ENCODE peak calls at places on chromosomes 12 and 14, in eight cellular contexts. One of them, this sample, is unnamed.

GRCh38 chr12:124305136-124305535 is 10.2 kb downstream of the RFLNA start:
- DNase-seq in right atrium auricular region: no peak
- DNase-seq in heart left ventricle: peak; percentile 37
- DNase-seq in cardiac muscle cell: no peak
- DNase-seq in Peyer's patch: no peak
- DNase-seq in lung: no peak
- DNase-seq in mammary epithelial cell: no peak
- DNase-seq in endodermal cell: no peak
- DNase-seq in this sample: no peak

GRCh38 chr14:35944847-35945246 is 118.7 kb downstream of the BRMS1L start:
- DNase-seq in right atrium auricular region: no peak
- DNase-seq in heart left ventricle: no peak
- DNase-seq in endodermal cell: peak; percentile 86
- DNase-seq in cardiac muscle cell: no peak
- DNase-seq in lung: no peak
- DNase-seq in Peyer's patch: no peak
- DNase-seq in mammary epithelial cell: peak; percentile 6
- DNase-seq in this sample: no peak

GRCh38 chr14:50344116-50344775 is 32.1 kb downstream of the DMAC2L start:
- DNase-seq in mammary epithelial cell: peak; percentile 94
- DNase-seq in lung: no peak
- DNase-seq in cardiac muscle cell: no peak
- DNase-seq in Peyer's patch: no peak
- DNase-seq in endodermal cell: no peak
- DNase-seq in heart left ventricle: no peak
- DNase-seq in right atrium auricular region: no peak
- DNase-seq in this sample: no peak

GRCh38 chr12:43104524-43104923 is 447.5 kb downstream of the ADAMTS20 start:
- DNase-seq in endodermal cell: no peak
- DNase-seq in heart left ventricle: no peak
- DNase-seq in right atrium auricular region: no peak
- DNase-seq in cardiac muscle cell: peak; percentile 82
- DNase-seq in Peyer's patch: no peak
- DNase-seq in mammary epithelial cell: peak; percentile 35
- DNase-seq in lung: no peak
- DNase-seq in this sample: no peak

GRCh38 chr12:19546027-19546426 is 106.7 kb downstream of the AEBP2 start:
- DNase-seq in cardiac muscle cell: peak; percentile 82
- DNase-seq in lung: no peak
- DNase-seq in heart left ventricle: no peak
- DNase-seq in endodermal cell: no peak
- DNase-seq in mammary epithelial cell: no peak
- DNase-seq in right atrium auricular region: peak; percentile 65
- DNase-seq in Peyer's patch: no peak
- DNase-seq in this sample: no peak

GRCh38 chr12:94712852-94713545 is 62.6 kb upstream of the TMCC3 start:
- DNase-seq in Peyer's patch: no peak
- DNase-seq in right atrium auricular region: no peak
- DNase-seq in endodermal cell: no peak
- DNase-seq in mammary epithelial cell: no peak
- DNase-seq in cardiac muscle cell: no peak
- DNase-seq in heart left ventricle: no peak
- DNase-seq in lung: no peak
- DNase-seq in this sample: peak; percentile 60

GRCh38 chr12:22518067-22518719 is 26.1 kb downstream of the C2CD5 start:
- DNase-seq in right atrium auricular region: no peak
- DNase-seq in heart left ventricle: no peak
- DNase-seq in endodermal cell: no peak
- DNase-seq in mammary epithelial cell: peak; percentile 78
- DNase-seq in lung: peak; percentile 38
- DNase-seq in Peyer's patch: no peak
- DNase-seq in cardiac muscle cell: peak; percentile 71
- DNase-seq in this sample: no peak

GRCh38 chr12:93373847-93374723 is 3.6 kb upstream of the NUDT4 start:
- DNase-seq in Peyer's patch: no peak
- DNase-seq in lung: no peak
- DNase-seq in right atrium auricular region: no peak
- DNase-seq in endodermal cell: no peak
- DNase-seq in heart left ventricle: no peak
- DNase-seq in cardiac muscle cell: no peak
- DNase-seq in mammary epithelial cell: no peak
- DNase-seq in this sample: no peak

GRCh38 chr12:80580254-80580653 is 127.2 kb upstream of the MYF6 start:
- DNase-seq in lung: no peak
- DNase-seq in endodermal cell: no peak
- DNase-seq in cardiac muscle cell: peak; percentile 77
- DNase-seq in heart left ventricle: no peak
- DNase-seq in mammary epithelial cell: peak; percentile 80
- DNase-seq in right atrium auricular region: no peak
- DNase-seq in Peyer's patch: no peak
- DNase-seq in this sample: no peak

GRCh38 chr14:61438860-61439765 is 117.7 kb downstream of the PRKCH start:
- DNase-seq in cardiac muscle cell: peak; percentile 57
- DNase-seq in endodermal cell: peak; percentile 76
- DNase-seq in heart left ventricle: no peak
- DNase-seq in mammary epithelial cell: peak; percentile 43
- DNase-seq in right atrium auricular region: peak; percentile 70
- DNase-seq in Peyer's patch: peak; percentile 61
- DNase-seq in lung: peak; percentile 75
- DNase-seq in this sample: peak; percentile 40

GRCh38 chr14:29743566-29743965 is 184.1 kb downstream of the PRKD1 start:
- DNase-seq in heart left ventricle: no peak
- DNase-seq in Peyer's patch: no peak
- DNase-seq in right atrium auricular region: no peak
- DNase-seq in lung: no peak
- DNase-seq in cardiac muscle cell: no peak
- DNase-seq in endodermal cell: no peak
- DNase-seq in mammary epithelial cell: no peak
- DNase-seq in this sample: no peak

GRCh38 chr12:132169376-132169775 is 25.1 kb downstream of the NOC4L start:
- DNase-seq in lung: no peak
- DNase-seq in heart left ventricle: peak; percentile 64
- DNase-seq in endodermal cell: no peak
- DNase-seq in Peyer's patch: no peak
- DNase-seq in right atrium auricular region: no peak
- DNase-seq in mammary epithelial cell: no peak
- DNase-seq in cardiac muscle cell: no peak
- DNase-seq in this sample: peak; percentile 6

GRCh38 chr12:38697290-38697689 is 208.1 kb downstream of the CPNE8 start:
- DNase-seq in lung: no peak
- DNase-seq in mammary epithelial cell: no peak
- DNase-seq in right atrium auricular region: no peak
- DNase-seq in heart left ventricle: no peak
- DNase-seq in Peyer's patch: no peak
- DNase-seq in cardiac muscle cell: no peak
- DNase-seq in endodermal cell: no peak
- DNase-seq in this sample: no peak

GRCh38 chr12:77115471-77115870 is 50.1 kb upstream of the E2F7 start:
- DNase-seq in mammary epithelial cell: no peak
- DNase-seq in heart left ventricle: no peak
- DNase-seq in lung: no peak
- DNase-seq in cardiac muscle cell: no peak
- DNase-seq in endodermal cell: no peak
- DNase-seq in right atrium auricular region: no peak
- DNase-seq in Peyer's patch: no peak
- DNase-seq in this sample: no peak

GRCh38 chr12:124687695-124688301 is 120.4 kb upstream of the NCOR2 start:
- DNase-seq in endodermal cell: peak; percentile 74
- DNase-seq in cardiac muscle cell: peak; percentile 74
- DNase-seq in right atrium auricular region: no peak
- DNase-seq in Peyer's patch: no peak
- DNase-seq in heart left ventricle: no peak
- DNase-seq in mammary epithelial cell: no peak
- DNase-seq in lung: no peak
- DNase-seq in this sample: no peak

DNA sequence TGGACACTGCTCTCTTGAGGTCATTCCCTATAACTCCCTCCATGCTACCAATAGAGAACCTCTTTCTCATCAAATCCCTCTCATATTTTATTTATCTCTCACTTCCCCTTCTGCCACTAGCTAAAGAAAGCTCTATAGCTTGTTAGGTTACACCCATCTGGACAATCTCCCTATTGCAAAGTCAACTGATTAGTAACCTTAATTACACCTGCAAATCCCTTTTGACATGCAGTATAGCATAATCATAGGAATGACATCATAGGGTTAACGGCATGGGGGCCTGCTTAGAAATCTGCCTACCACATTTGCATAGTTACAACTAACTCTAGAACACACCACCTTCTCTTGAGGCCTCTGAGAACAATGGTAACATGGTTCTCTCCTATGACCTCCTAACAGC is 181.2 kb downstream of the EMP1 start:
- DNase-seq in lung: no peak
- DNase-seq in endodermal cell: no peak
- DNase-seq in right atrium auricular region: no peak
- DNase-seq in heart left ventricle: no peak
- DNase-seq in Peyer's patch: no peak
- DNase-seq in cardiac muscle cell: no peak
- DNase-seq in mammary epithelial cell: no peak
- DNase-seq in this sample: no peak
- H3K27ac ChIP-seq in lung: no peak overlapping the region
- H3K27ac ChIP-seq in endodermal cell: no peak overlapping the region
- H3K27ac ChIP-seq in right atrium auricular region: no peak overlapping the region
- H3K27ac ChIP-seq in heart left ventricle: no peak overlapping the region
- H3K27ac ChIP-seq in Peyer's patch: peak overlapping the region; percentile 73
- H3K27ac ChIP-seq in cardiac muscle cell: no peak overlapping the region
- H3K27ac ChIP-seq in mammary epithelial cell: no peak overlapping the region
- H3K27ac ChIP-seq in this sample: no peak overlapping the region

GRCh38 chr12:55816876-55817351 is 610 bp downstream of the SARNP start:
- DNase-seq in cardiac muscle cell: no peak
- DNase-seq in Peyer's patch: peak; percentile 46
- DNase-seq in endodermal cell: no peak
- DNase-seq in heart left ventricle: no peak
- DNase-seq in lung: no peak
- DNase-seq in mammary epithelial cell: no peak
- DNase-seq in right atrium auricular region: no peak
- DNase-seq in this sample: no peak

GRCh38 chr12:55815473-55815872 is 2.1 kb downstream of the SARNP start:
- DNase-seq in mammary epithelial cell: no peak
- DNase-seq in lung: no peak
- DNase-seq in right atrium auricular region: no peak
- DNase-seq in endodermal cell: peak; percentile 35
- DNase-seq in heart left ventricle: no peak
- DNase-seq in cardiac muscle cell: no peak
- DNase-seq in Peyer's patch: peak; percentile 42
- DNase-seq in this sample: no peak

GRCh38 chr12:55812088-55812487 is 5.4 kb downstream of the SARNP start:
- DNase-seq in endodermal cell: no peak
- DNase-seq in cardiac muscle cell: no peak
- DNase-seq in right atrium auricular region: no peak
- DNase-seq in lung: no peak
- DNase-seq in heart left ventricle: no peak
- DNase-seq in Peyer's patch: no peak
- DNase-seq in mammary epithelial cell: no peak
- DNase-seq in this sample: no peak

GRCh38 chr12:55817352-55818139 is at the start of the genes ORMDL2 and SARNP:
- DNase-seq in cardiac muscle cell: peak; percentile 100
- DNase-seq in lung: peak; percentile 99
- DNase-seq in endodermal cell: peak; percentile 100
- DNase-seq in Peyer's patch: peak; percentile 99
- DNase-seq in mammary epithelial cell: peak; percentile 100
- DNase-seq in right atrium auricular region: peak; percentile 100
- DNase-seq in heart left ventricle: peak; percentile 96
- DNase-seq in this sample: peak; percentile 95

GRCh38 chr12:55814257-55814656 is 3.3 kb downstream of the SARNP start:
- DNase-seq in heart left ventricle: no peak
- DNase-seq in right atrium auricular region: no peak
- DNase-seq in endodermal cell: no peak
- DNase-seq in Peyer's patch: no peak
- DNase-seq in lung: no peak
- DNase-seq in cardiac muscle cell: no peak
- DNase-seq in mammary epithelial cell: no peak
- DNase-seq in this sample: no peak
- H3K4me1 ChIP-seq in heart left ventricle: peaks cover 52% of the 10 kb centered on the region
- H3K4me1 ChIP-seq in right atrium auricular region: no peaks in the 10 kb centered on the region
- H3K4me1 ChIP-seq in endodermal cell: peaks cover 1% of the 10 kb centered on the region
- H3K4me1 ChIP-seq in Peyer's patch: peaks cover 4% of the 10 kb centered on the region
- H3K4me1 ChIP-seq in lung: peaks cover 5% of the 10 kb centered on the region
- H3K4me1 ChIP-seq in cardiac muscle cell: peaks cover 18% of the 10 kb centered on the region
- H3K4me1 ChIP-seq in mammary epithelial cell: peaks cover 13% of the 10 kb centered on the region
- H3K4me1 ChIP-seq in this sample: peaks cover 43% of the 10 kb centered on the region

GRCh38 chr12:49867580-49868341 is 24.9 kb upstream of the BCDIN3D start:
- DNase-seq in lung: peak; percentile 60
- DNase-seq in endodermal cell: no peak
- DNase-seq in Peyer's patch: no peak
- DNase-seq in heart left ventricle: no peak
- DNase-seq in mammary epithelial cell: no peak
- DNase-seq in right atrium auricular region: no peak
- DNase-seq in cardiac muscle cell: peak; percentile 57
- DNase-seq in this sample: no peak
- H3K27ac ChIP-seq in lung: no peak overlapping the region
- H3K27ac ChIP-seq in endodermal cell: no peak overlapping the region
- H3K27ac ChIP-seq in Peyer's patch: no peak overlapping the region
- H3K27ac ChIP-seq in heart left ventricle: peak overlapping the region; percentile 74
- H3K27ac ChIP-seq in mammary epithelial cell: no peak overlapping the region
- H3K27ac ChIP-seq in right atrium auricular region: peak overlapping the region; percentile 82
- H3K27ac ChIP-seq in cardiac muscle cell: peak overlapping the region; percentile 87
- H3K27ac ChIP-seq in this sample: no peak overlapping the region

GRCh38 chr12:66664076-66664475 is 14.8 kb downstream of the GRIP1 start:
- DNase-seq in cardiac muscle cell: no peak
- DNase-seq in lung: no peak
- DNase-seq in right atrium auricular region: no peak
- DNase-seq in endodermal cell: no peak
- DNase-seq in Peyer's patch: no peak
- DNase-seq in heart left ventricle: no peak
- DNase-seq in mammary epithelial cell: peak; percentile 14
- DNase-seq in this sample: no peak

GRCh38 chr12:66663605-66664004 is 15.3 kb downstream of the GRIP1 start:
- DNase-seq in Peyer's patch: no peak
- DNase-seq in lung: no peak
- DNase-seq in mammary epithelial cell: no peak
- DNase-seq in right atrium auricular region: no peak
- DNase-seq in heart left ventricle: no peak
- DNase-seq in endodermal cell: no peak
- DNase-seq in cardiac muscle cell: no peak
- DNase-seq in this sample: no peak

GRCh38 chr12:66662179-66662578 is 16.7 kb downstream of the GRIP1 start:
- DNase-seq in endodermal cell: no peak
- DNase-seq in cardiac muscle cell: no peak
- DNase-seq in Peyer's patch: no peak
- DNase-seq in lung: no peak
- DNase-seq in right atrium auricular region: no peak
- DNase-seq in heart left ventricle: no peak
- DNase-seq in mammary epithelial cell: peak; percentile 70
- DNase-seq in this sample: no peak

GRCh38 chr12:66661357-66661756 is 17.5 kb downstream of the GRIP1 start:
- DNase-seq in lung: no peak
- DNase-seq in cardiac muscle cell: no peak
- DNase-seq in Peyer's patch: no peak
- DNase-seq in heart left ventricle: no peak
- DNase-seq in mammary epithelial cell: no peak
- DNase-seq in endodermal cell: no peak
- DNase-seq in right atrium auricular region: no peak
- DNase-seq in this sample: no peak

DNA sequence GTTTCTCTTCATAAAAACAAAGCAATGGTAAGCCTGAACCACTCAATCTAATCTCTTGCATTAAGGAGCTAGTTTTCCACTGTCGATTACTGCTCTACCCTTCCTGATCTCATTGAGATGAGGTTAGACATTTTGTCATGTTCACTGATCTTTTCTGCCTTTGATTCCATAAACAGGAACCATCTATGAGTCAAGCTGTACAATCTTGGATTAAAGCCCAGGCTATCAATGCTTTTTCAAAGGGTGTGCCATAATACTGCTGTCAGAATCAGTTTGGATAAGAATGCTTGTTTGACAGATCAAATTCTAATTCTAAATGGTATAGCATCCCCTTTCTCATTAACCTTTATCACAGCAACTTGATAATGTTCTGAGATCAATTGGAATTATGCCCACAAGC is 16.1 kb downstream of the GRIP1 start:
- DNase-seq in mammary epithelial cell: peak; percentile 76
- DNase-seq in endodermal cell: no peak
- DNase-seq in right atrium auricular region: no peak
- DNase-seq in Peyer's patch: no peak
- DNase-seq in heart left ventricle: no peak
- DNase-seq in lung: no peak
- DNase-seq in cardiac muscle cell: peak; percentile 6
- DNase-seq in this sample: no peak
- H3K4me1 ChIP-seq in mammary epithelial cell: peaks cover 22% of the 10 kb centered on the region
- H3K4me1 ChIP-seq in endodermal cell: no peaks in the 10 kb centered on the region
- H3K4me1 ChIP-seq in right atrium auricular region: no peaks in the 10 kb centered on the region
- H3K4me1 ChIP-seq in Peyer's patch: no peaks in the 10 kb centered on the region
- H3K4me1 ChIP-seq in heart left ventricle: no peaks in the 10 kb centered on the region
- H3K4me1 ChIP-seq in lung: no peaks in the 10 kb centered on the region
- H3K4me1 ChIP-seq in cardiac muscle cell: no peaks in the 10 kb centered on the region
- H3K4me1 ChIP-seq in this sample: no peaks in the 10 kb centered on the region

This sample was measured in psoas muscle.